ENCODE peak calls at places on chromosomes 7 and 10, in nine cellular contexts. U, H, P, C, X, I, E, L and S are unnamed samples.

GRCh38 chr10:104784452-104784851 is 143.4 kb downstream of the SORCS3 start:
- DNase-seq in H (no peak), C (no peak), X (no peak), L (no peak), E (no peak), U (no peak), P (no peak), I (no peak), S (no peak)

GRCh38 chr7:19982841-19983835 is 209.7 kb upstream of the TMEM196 start:
- DNase-seq in L (no peak), U (peak; percentile 50), I (no peak), H (peak; percentile 93), C (peak; percentile 64), P (peak; percentile 61), X (no peak), E (peak; percentile 62), S (no peak)

GRCh38 chr7:42692609-42693008 is 219.3 kb downstream of the C7orf25 start:
- DNase-seq in I (no peak), P (no peak), E (no peak), X (no peak), L (no peak), C (no peak), U (no peak), H (peak; percentile 10), S (no peak)

GRCh38 chr7:17674166-17674955 is 265.9 kb downstream of the SNX13 start:
- DNase-seq in X (no peak), I (no peak), L (no peak), C (no peak), H (no peak), P (no peak), U (no peak), E (peak; percentile 69), S (no peak)

GRCh38 chr10:77846718-77847311 is 79.7 kb downstream of the DLG5 start:
- DNase-seq in X (peak; percentile 69), H (peak; percentile 73), L (peak; percentile 52), E (peak; percentile 76), U (peak; percentile 60), P (peak; percentile 45), C (peak; percentile 87), I (peak; percentile 69), S (peak; percentile 75)

GRCh38 chr7:71817931-71818330 is 594.2 kb downstream of the CALN1 start:
- DNase-seq in L (no peak), P (no peak), C (no peak), U (no peak), I (no peak), X (no peak), E (no peak), H (no peak), S (no peak)

GRCh38 chr10:84590794-84591193 is 262.4 kb downstream of the CCSER2 start:
- DNase-seq in C (no peak), P (no peak), U (no peak), X (no peak), H (no peak), L (no peak), E (no peak), I (no peak), S (peak; percentile 21)

GRCh38 chr10:130924138-130924819 is 387.2 kb downstream of the TCERG1L start:
- DNase-seq in P (no peak), E (no peak), X (no peak), I (no peak), U (no peak), H (no peak), L (no peak), C (no peak), S (no peak)

GRCh38 chr10:130041691-130042225 is 68.9 kb downstream of the C10orf143 start:
- DNase-seq in I (no peak), P (no peak), H (no peak), L (no peak), C (no peak), U (no peak), X (no peak), E (no peak), S (no peak)

GRCh38 chr7:18020138-18020715 is 7.4 kb downstream of the PRPS1L1 start:
- DNase-seq in E (no peak), P (no peak), L (no peak), U (no peak), I (no peak), X (no peak), H (peak; percentile 49), C (no peak), S (no peak)

GRCh38 chr7:151457534-151457933 is 17.6 kb upstream of the CRYGN start:
- DNase-seq in H (no peak), C (no peak), X (no peak), P (no peak), I (no peak), U (no peak), L (no peak), E (no peak), S (no peak)

GRCh38 chr7:18508441-18509427 is 13.2 kb downstream of the HDAC9 start:
- DNase-seq in E (no peak), I (no peak), C (no peak), L (no peak), P (peak; percentile 89), H (peak; percentile 96), X (no peak), U (peak; percentile 59), S (no peak)

GRCh38 chr7:139728203-139728602 is 49.6 kb downstream of the HIPK2 start:
- DNase-seq in X (no peak), C (no peak), U (no peak), E (no peak), I (no peak), P (no peak), L (no peak), H (no peak), S (no peak)

GRCh38 chr10:4004144-4004543 is 219.1 kb upstream of the KLF6 start:
- DNase-seq in L (no peak), C (no peak), E (no peak), U (no peak), P (no peak), X (no peak), I (no peak), H (no peak), S (no peak)

GRCh38 chr10:78361031-78361430 is 327.4 kb downstream of the RPS24 start:
- DNase-seq in C (no peak), I (no peak), L (no peak), U (no peak), E (peak; percentile 16), P (no peak), H (no peak), X (no peak), S (no peak)

GRCh38 chr10:46001187-46001756 is 29.0 kb downstream of the TIMM23 start:
- DNase-seq in H (no peak), I (no peak), L (no peak), E (no peak), C (no peak), U (no peak), P (no peak), X (no peak), S (no peak)

GRCh38 chr7:64626557-64626956 is 39.4 kb upstream of the ZNF107 start:
- DNase-seq in C (no peak), U (no peak), L (no peak), P (no peak), X (no peak), H (no peak), I (no peak), E (no peak), S (no peak)

GRCh38 chr7:153457796-153458195 is 594.4 kb upstream of the DPP6 start:
- DNase-seq in C (no peak), X (no peak), U (no peak), L (no peak), H (no peak), E (no peak), P (no peak), I (no peak), S (no peak)

GRCh38 chr7:149821191-149822148 is 16.7 kb upstream of the ZNF862 start:
- DNase-seq in L (no peak), I (no peak), U (no peak), X (no peak), P (no peak), H (no peak), E (no peak), C (no peak), S (peak; percentile 11)

GRCh38 chr7:148173296-148173695 is 417.3 kb upstream of the C7orf33 start:
- DNase-seq in C (no peak), P (no peak), U (no peak), L (no peak), X (no peak), I (no peak), H (no peak), E (no peak), S (no peak)

GRCh38 chr10:122050316-122050715 is 61.4 kb downstream of the TACC2 start:
- DNase-seq in L (no peak), I (no peak), E (no peak), X (no peak), U (no peak), H (no peak), P (no peak), C (no peak), S (no peak)

GRCh38 chr10:130215918-130216205 is 79.7 kb downstream of the GLRX3 start:
- DNase-seq in C (no peak), I (no peak), H (no peak), U (no peak), P (no peak), L (no peak), E (no peak), X (no peak), S (no peak)

GRCh38 chr7:116843373-116843772 is 19.0 kb upstream of the CAPZA2 start:
- DNase-seq in I (no peak), X (peak; percentile 36), L (no peak), P (no peak), H (no peak), E (peak; percentile 84), C (no peak), U (no peak), S (no peak)

GRCh38 chr7:8295638-8296361 is 33.8 kb upstream of the ICA1 start:
- DNase-seq in I (no peak), H (peak; percentile 87), X (no peak), L (peak; percentile 48), C (peak; percentile 44), E (peak; percentile 73), P (peak; percentile 24), U (peak; percentile 83), S (no peak)